ENCODE peak calls at places on chromosomes 16 and 17, in eight cellular contexts. One of them, this sample, is unnamed.

GRCh38 chr17:57471941-57472368 is 215.6 kb downstream of the MSI2 start:
- DNase-seq in tibial artery: no peak
- DNase-seq in sigmoid colon: no peak
- DNase-seq in CD8-positive, alpha-beta T cell: no peak
- DNase-seq in kidney: no peak
- DNase-seq in esophagus squamous epithelium: no peak
- DNase-seq in fibroblast of lung: no peak
- DNase-seq in left ventricle myocardium inferior: no peak
- DNase-seq in this sample: no peak

GRCh38 chr17:75456417-75457046 is at the start of gene TMEM94:
- DNase-seq in sigmoid colon: peak
- DNase-seq in kidney: peak
- DNase-seq in CD8-positive, alpha-beta T cell: peak
- DNase-seq in tibial artery: peak
- DNase-seq in left ventricle myocardium inferior: peak
- DNase-seq in fibroblast of lung: peak
- DNase-seq in esophagus squamous epithelium: peak
- DNase-seq in this sample: peak

GRCh38 chr17:68061512-68062313 is 26.2 kb downstream of the KPNA2 start:
- DNase-seq in kidney: no peak
- DNase-seq in tibial artery: no peak
- DNase-seq in CD8-positive, alpha-beta T cell: no peak
- DNase-seq in esophagus squamous epithelium: no peak
- DNase-seq in left ventricle myocardium inferior: no peak
- DNase-seq in sigmoid colon: no peak
- DNase-seq in fibroblast of lung: no peak
- DNase-seq in this sample: no peak

GRCh38 chr16:14180431-14181059 is 109.4 kb downstream of the MRTFB start:
- DNase-seq in kidney: no peak
- DNase-seq in esophagus squamous epithelium: no peak
- DNase-seq in CD8-positive, alpha-beta T cell: no peak
- DNase-seq in fibroblast of lung: no peak
- DNase-seq in left ventricle myocardium inferior: no peak
- DNase-seq in tibial artery: no peak
- DNase-seq in sigmoid colon: no peak
- DNase-seq in this sample: no peak

GRCh38 chr17:43832168-43832975 is 574 bp downstream of the MPP3 start:
- DNase-seq in sigmoid colon: peak
- DNase-seq in CD8-positive, alpha-beta T cell: no peak
- DNase-seq in esophagus squamous epithelium: no peak
- DNase-seq in kidney: peak
- DNase-seq in left ventricle myocardium inferior: peak
- DNase-seq in tibial artery: peak
- DNase-seq in fibroblast of lung: peak
- DNase-seq in this sample: no peak

GRCh38 chr16:30473231-30474061 is 904 bp downstream of the ITGAL start:
- DNase-seq in sigmoid colon: no peak
- DNase-seq in esophagus squamous epithelium: no peak
- DNase-seq in kidney: peak
- DNase-seq in tibial artery: no peak
- DNase-seq in left ventricle myocardium inferior: no peak
- DNase-seq in fibroblast of lung: no peak
- DNase-seq in CD8-positive, alpha-beta T cell: peak
- DNase-seq in this sample: no peak

GRCh38 chr16:11530171-11530940 is 56.4 kb downstream of the LITAF start:
- DNase-seq in sigmoid colon: no peak
- DNase-seq in CD8-positive, alpha-beta T cell: no peak
- DNase-seq in esophagus squamous epithelium: no peak
- DNase-seq in left ventricle myocardium inferior: no peak
- DNase-seq in tibial artery: no peak
- DNase-seq in fibroblast of lung: peak
- DNase-seq in kidney: no peak
- DNase-seq in this sample: no peak

GRCh38 chr16:24319415-24319814 is 63.3 kb downstream of the CACNG3 start:
- DNase-seq in CD8-positive, alpha-beta T cell: no peak
- DNase-seq in fibroblast of lung: no peak
- DNase-seq in esophagus squamous epithelium: no peak
- DNase-seq in sigmoid colon: no peak
- DNase-seq in kidney: no peak
- DNase-seq in tibial artery: no peak
- DNase-seq in left ventricle myocardium inferior: no peak
- DNase-seq in this sample: no peak

GRCh38 chr16:66521951-66522771 is 27.8 kb downstream of the TK2 start:
- DNase-seq in CD8-positive, alpha-beta T cell: peak
- DNase-seq in esophagus squamous epithelium: no peak
- DNase-seq in sigmoid colon: no peak
- DNase-seq in tibial artery: no peak
- DNase-seq in left ventricle myocardium inferior: peak
- DNase-seq in kidney: peak
- DNase-seq in fibroblast of lung: peak
- DNase-seq in this sample: no peak

GRCh38 chr17:2178798-2179505 is 124.0 kb downstream of the HIC1 start:
- DNase-seq in esophagus squamous epithelium: no peak
- DNase-seq in fibroblast of lung: no peak
- DNase-seq in CD8-positive, alpha-beta T cell: no peak
- DNase-seq in left ventricle myocardium inferior: peak
- DNase-seq in sigmoid colon: no peak
- DNase-seq in kidney: peak
- DNase-seq in tibial artery: no peak
- DNase-seq in this sample: no peak

GRCh38 chr17:2181206-2181983 is 122.2 kb downstream of the SMG6 start:
- DNase-seq in tibial artery: peak
- DNase-seq in fibroblast of lung: peak
- DNase-seq in sigmoid colon: peak
- DNase-seq in left ventricle myocardium inferior: peak
- DNase-seq in kidney: peak
- DNase-seq in CD8-positive, alpha-beta T cell: no peak
- DNase-seq in esophagus squamous epithelium: no peak
- DNase-seq in this sample: peak

GRCh38 chr17:2180768-2181167 is 122.8 kb downstream of the SMG6 start:
- DNase-seq in sigmoid colon: no peak
- DNase-seq in left ventricle myocardium inferior: no peak
- DNase-seq in CD8-positive, alpha-beta T cell: no peak
- DNase-seq in tibial artery: no peak
- DNase-seq in esophagus squamous epithelium: no peak
- DNase-seq in fibroblast of lung: no peak
- DNase-seq in kidney: no peak
- DNase-seq in this sample: no peak

GRCh38 chr17:2177235-2177811 is 122.4 kb downstream of the HIC1 start:
- DNase-seq in CD8-positive, alpha-beta T cell: no peak
- DNase-seq in tibial artery: no peak
- DNase-seq in left ventricle myocardium inferior: no peak
- DNase-seq in sigmoid colon: no peak
- DNase-seq in esophagus squamous epithelium: no peak
- DNase-seq in kidney: no peak
- DNase-seq in fibroblast of lung: no peak
- DNase-seq in this sample: no peak

DNA sequence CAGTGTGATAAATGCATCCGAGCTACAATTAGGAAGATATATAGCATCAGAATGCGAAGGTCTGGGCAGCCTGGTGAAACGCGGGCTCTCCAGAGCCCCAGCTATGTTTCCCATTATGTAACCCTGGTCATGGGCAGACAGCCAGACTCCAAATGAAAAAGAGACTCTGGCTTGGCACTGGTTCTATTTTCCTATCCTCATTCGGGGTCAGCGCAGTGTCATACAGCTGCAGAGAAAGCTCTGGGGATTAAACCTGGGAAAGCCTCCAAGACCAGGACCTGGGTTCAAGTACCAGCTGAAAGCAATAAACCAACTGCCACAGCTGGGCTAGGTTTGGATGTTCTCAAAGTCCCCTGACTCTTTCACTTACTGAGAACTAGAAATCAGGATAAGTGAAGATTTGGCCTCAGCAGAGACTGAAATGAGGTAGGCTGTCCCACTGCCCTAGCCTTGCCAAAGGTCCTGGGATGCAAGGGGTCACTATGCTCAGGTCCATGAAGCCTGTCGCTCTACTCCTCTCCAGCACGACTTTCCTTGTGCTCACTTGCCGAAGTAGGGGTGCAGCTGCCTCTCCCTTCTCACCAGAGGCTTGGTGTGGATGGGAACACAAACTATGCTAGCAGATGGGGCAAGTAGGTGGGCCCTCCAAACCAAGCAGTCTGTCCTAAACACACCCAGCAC is 123.8 kb downstream of the SMG6 start:
- DNase-seq in CD8-positive, alpha-beta T cell: no peak
- DNase-seq in left ventricle myocardium inferior: peak
- DNase-seq in sigmoid colon: peak
- DNase-seq in kidney: peak
- DNase-seq in esophagus squamous epithelium: no peak
- DNase-seq in tibial artery: peak
- DNase-seq in fibroblast of lung: peak
- DNase-seq in this sample: no peak
- H3K27ac ChIP-seq in CD8-positive, alpha-beta T cell: no peak
- H3K27ac ChIP-seq in left ventricle myocardium inferior: peak
- H3K27ac ChIP-seq in sigmoid colon: peak
- H3K27ac ChIP-seq in kidney: peak
- H3K27ac ChIP-seq in esophagus squamous epithelium: peak
- H3K27ac ChIP-seq in tibial artery: peak
- H3K27ac ChIP-seq in fibroblast of lung: peak
- H3K27ac ChIP-seq in this sample: peak

GRCh38 chr16:3861808-3862451 is 18.6 kb downstream of the CREBBP start:
- DNase-seq in esophagus squamous epithelium: no peak
- DNase-seq in CD8-positive, alpha-beta T cell: no peak
- DNase-seq in left ventricle myocardium inferior: no peak
- DNase-seq in fibroblast of lung: peak
- DNase-seq in tibial artery: no peak
- DNase-seq in kidney: no peak
- DNase-seq in sigmoid colon: no peak
- DNase-seq in this sample: no peak

GRCh38 chr16:3864562-3864961 is 16.0 kb downstream of the CREBBP start:
- DNase-seq in sigmoid colon: no peak
- DNase-seq in tibial artery: no peak
- DNase-seq in fibroblast of lung: no peak
- DNase-seq in CD8-positive, alpha-beta T cell: no peak
- DNase-seq in left ventricle myocardium inferior: no peak
- DNase-seq in esophagus squamous epithelium: no peak
- DNase-seq in kidney: no peak
- DNase-seq in this sample: no peak

GRCh38 chr16:3866703-3867431 is 13.6 kb downstream of the CREBBP start:
- DNase-seq in left ventricle myocardium inferior: no peak
- DNase-seq in CD8-positive, alpha-beta T cell: no peak
- DNase-seq in tibial artery: no peak
- DNase-seq in fibroblast of lung: no peak
- DNase-seq in kidney: no peak
- DNase-seq in sigmoid colon: no peak
- DNase-seq in esophagus squamous epithelium: no peak
- DNase-seq in this sample: no peak

GRCh38 chr16:3865241-3865640 is 15.3 kb downstream of the CREBBP start:
- DNase-seq in left ventricle myocardium inferior: no peak
- DNase-seq in kidney: no peak
- DNase-seq in sigmoid colon: no peak
- DNase-seq in fibroblast of lung: no peak
- DNase-seq in CD8-positive, alpha-beta T cell: no peak
- DNase-seq in esophagus squamous epithelium: no peak
- DNase-seq in tibial artery: no peak
- DNase-seq in this sample: no peak

DNA sequence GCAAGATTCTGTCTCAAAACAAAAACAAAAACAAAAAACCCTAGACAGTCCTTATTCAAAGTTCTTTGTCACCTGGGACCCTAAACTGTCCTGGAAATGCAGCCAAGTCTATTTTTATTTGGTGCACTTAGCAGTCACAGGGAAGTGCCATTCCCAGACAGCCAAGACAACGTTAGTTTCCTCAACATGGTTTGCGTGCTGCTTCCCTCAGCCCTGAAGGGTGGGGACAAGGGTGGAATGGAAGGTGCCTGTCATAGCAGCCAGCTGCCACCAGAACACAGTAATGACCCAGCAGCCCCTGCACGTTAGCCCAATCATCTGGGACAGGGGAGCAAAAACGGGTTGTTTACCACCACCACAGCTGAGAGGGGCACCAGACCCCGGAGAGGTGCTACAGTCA is 16.9 kb downstream of the CREBBP start:
- DNase-seq in CD8-positive, alpha-beta T cell: no peak
- DNase-seq in tibial artery: no peak
- DNase-seq in esophagus squamous epithelium: no peak
- DNase-seq in kidney: no peak
- DNase-seq in fibroblast of lung: no peak
- DNase-seq in sigmoid colon: no peak
- DNase-seq in left ventricle myocardium inferior: no peak
- DNase-seq in this sample: no peak
- TF ChIP-seq CTCF in CD8-positive, alpha-beta T cell: no peak
- TF ChIP-seq CTCF in tibial artery: no peak
- TF ChIP-seq CTCF in esophagus squamous epithelium: no peak
- TF ChIP-seq CTCF in kidney: no peak
- TF ChIP-seq CTCF in fibroblast of lung: no peak
- TF ChIP-seq CTCF in sigmoid colon: no peak
- TF ChIP-seq CTCF in left ventricle myocardium inferior: peak
- TF ChIP-seq CTCF in this sample: no peak

DNA sequence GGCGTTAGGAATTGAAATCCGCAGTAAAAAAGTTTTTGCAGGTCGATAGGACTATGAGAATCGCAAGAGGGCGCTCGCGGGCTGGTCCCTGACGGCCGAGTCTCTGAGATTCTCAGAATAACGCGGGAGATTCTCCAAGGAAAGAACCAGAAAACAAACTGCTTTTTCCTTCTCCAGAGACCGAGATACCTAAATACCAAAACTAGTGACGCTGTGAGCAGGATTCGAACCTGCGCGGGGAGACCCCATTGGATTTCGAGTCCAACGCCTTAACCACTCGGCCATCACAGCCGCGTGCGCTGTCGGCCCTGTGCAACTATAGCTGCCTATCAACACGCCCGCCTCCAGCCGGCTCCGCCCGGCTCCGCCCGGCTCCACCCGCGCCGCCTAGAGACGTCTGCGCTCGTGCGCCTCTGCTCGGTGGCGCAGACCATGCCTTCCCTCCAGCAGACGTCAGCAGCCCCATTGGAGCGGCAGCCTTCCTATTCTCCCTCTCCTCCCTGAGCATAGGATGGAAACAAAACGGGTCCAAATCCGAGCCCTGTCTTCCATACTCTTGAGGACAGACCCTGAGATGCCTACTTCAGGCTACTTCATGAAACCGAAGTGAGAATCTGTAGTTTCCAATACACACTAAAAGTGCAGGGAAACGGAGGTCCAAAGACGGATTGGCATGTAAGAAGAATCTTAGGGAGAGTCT is 13.4 kb downstream of the PER1 start:
- DNase-seq in left ventricle myocardium inferior: peak
- DNase-seq in tibial artery: peak
- DNase-seq in CD8-positive, alpha-beta T cell: peak
- DNase-seq in fibroblast of lung: peak
- DNase-seq in esophagus squamous epithelium: no peak
- DNase-seq in kidney: peak
- DNase-seq in sigmoid colon: peak
- DNase-seq in this sample: peak
- H3K4me3 ChIP-seq in left ventricle myocardium inferior: peak
- H3K4me3 ChIP-seq in tibial artery: no peak
- H3K4me3 ChIP-seq in CD8-positive, alpha-beta T cell: peak
- H3K4me3 ChIP-seq in fibroblast of lung: peak
- H3K4me3 ChIP-seq in esophagus squamous epithelium: peak
- H3K4me3 ChIP-seq in kidney: peak
- H3K4me3 ChIP-seq in sigmoid colon: peak
- H3K4me3 ChIP-seq in this sample: peak

DNA sequence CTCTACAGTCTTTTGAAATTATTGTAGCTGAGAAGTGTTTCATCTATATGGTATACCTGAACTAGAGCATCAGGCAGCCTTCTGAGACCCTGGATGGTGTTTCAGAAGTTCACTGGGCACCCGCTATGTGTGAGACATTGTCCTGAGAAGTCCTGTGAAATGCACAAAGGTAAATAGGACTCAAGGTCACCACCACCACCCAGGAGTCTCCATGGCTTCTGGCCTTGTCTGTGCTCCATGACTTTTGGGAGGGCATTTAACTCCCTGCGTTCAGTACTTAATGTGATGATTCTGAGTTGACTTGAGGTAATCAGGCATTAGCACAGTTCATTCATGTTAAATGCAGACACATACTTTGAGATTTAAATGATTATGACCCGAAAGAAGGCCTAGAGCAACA is 1.1 kb downstream of the MLYCD start:
- DNase-seq in sigmoid colon: no peak
- DNase-seq in left ventricle myocardium inferior: no peak
- DNase-seq in esophagus squamous epithelium: no peak
- DNase-seq in fibroblast of lung: no peak
- DNase-seq in tibial artery: no peak
- DNase-seq in CD8-positive, alpha-beta T cell: no peak
- DNase-seq in kidney: no peak
- DNase-seq in this sample: no peak
- H3K27ac ChIP-seq in sigmoid colon: peak
- H3K27ac ChIP-seq in left ventricle myocardium inferior: peak
- H3K27ac ChIP-seq in esophagus squamous epithelium: peak
- H3K27ac ChIP-seq in fibroblast of lung: no peak
- H3K27ac ChIP-seq in tibial artery: peak
- H3K27ac ChIP-seq in CD8-positive, alpha-beta T cell: no peak
- H3K27ac ChIP-seq in kidney: peak
- H3K27ac ChIP-seq in this sample: peak

This sample was measured in dorsolateral prefrontal cortex.